ENCODE peak calls at places on chromosome 3, in nine cellular contexts. One of them, this sample, is unnamed.

GRCh38 chr3:138082992-138083386 is 32.4 kb downstream of the DZIP1L start:
- DNase-seq in T1000: no peak
- DNase-seq in progenitor cell of endocrine pancreas: no peak
- DNase-seq in stimulated activated CD4-positive, alpha-beta T cell treated with anti-CD3 and anti-CD28 coated beads, TNF-alpha, amount 100 ng/mL, for 1 hour: no peak
- DNase-seq in non-pigmented ciliary epithelial cell: no peak
- DNase-seq in astrocyte: peak; percentile 54
- DNase-seq in activated effector memory CD4-positive, alpha-beta T cell treated with Interleukin-2 at 50 U/mL for 16 hours: no peak
- DNase-seq in stimulated activated naive B cell treated with anti-CD40 and anti-IgM and Interleukin-4, amounts not matched to agents 10 μg/mL and 1 μg/mL and 100 μg/mL, for 72 hours: no peak
- DNase-seq in activated T-cell treated with anti-CD3 and anti-CD28 coated beads, Interleukin-2, amount 50 U/mL, for 72 hours: no peak
- DNase-seq in this sample: no peak

GRCh38 chr3:63557912-63558311 is 94.6 kb upstream of the SNTN start:
- DNase-seq in T1000: no peak
- DNase-seq in progenitor cell of endocrine pancreas: no peak
- DNase-seq in stimulated activated CD4-positive, alpha-beta T cell treated with anti-CD3 and anti-CD28 coated beads, TNF-alpha, amount 100 ng/mL, for 1 hour: no peak
- DNase-seq in non-pigmented ciliary epithelial cell: no peak
- DNase-seq in astrocyte: no peak
- DNase-seq in activated effector memory CD4-positive, alpha-beta T cell treated with Interleukin-2 at 50 U/mL for 16 hours: no peak
- DNase-seq in stimulated activated naive B cell treated with anti-CD40 and anti-IgM and Interleukin-4, amounts not matched to agents 10 μg/mL and 1 μg/mL and 100 μg/mL, for 72 hours: no peak
- DNase-seq in activated T-cell treated with anti-CD3 and anti-CD28 coated beads, Interleukin-2, amount 50 U/mL, for 72 hours: no peak
- DNase-seq in this sample: peak; percentile 4

GRCh38 chr3:133994166-133994910 is 35.4 kb downstream of the SLCO2A1 start:
- DNase-seq in T1000: no peak
- DNase-seq in progenitor cell of endocrine pancreas: no peak
- DNase-seq in stimulated activated CD4-positive, alpha-beta T cell treated with anti-CD3 and anti-CD28 coated beads, TNF-alpha, amount 100 ng/mL, for 1 hour: no peak
- DNase-seq in non-pigmented ciliary epithelial cell: no peak
- DNase-seq in astrocyte: no peak
- DNase-seq in activated effector memory CD4-positive, alpha-beta T cell treated with Interleukin-2 at 50 U/mL for 16 hours: no peak
- DNase-seq in stimulated activated naive B cell treated with anti-CD40 and anti-IgM and Interleukin-4, amounts not matched to agents 10 μg/mL and 1 μg/mL and 100 μg/mL, for 72 hours: no peak
- DNase-seq in activated T-cell treated with anti-CD3 and anti-CD28 coated beads, Interleukin-2, amount 50 U/mL, for 72 hours: no peak
- DNase-seq in this sample: no peak

GRCh38 chr3:71258116-71258515 is 325.4 kb downstream of the FOXP1 start:
- DNase-seq in T1000: no peak
- DNase-seq in progenitor cell of endocrine pancreas: no peak
- DNase-seq in stimulated activated CD4-positive, alpha-beta T cell treated with anti-CD3 and anti-CD28 coated beads, TNF-alpha, amount 100 ng/mL, for 1 hour: no peak
- DNase-seq in non-pigmented ciliary epithelial cell: peak; percentile 70
- DNase-seq in astrocyte: peak; percentile 96
- DNase-seq in activated effector memory CD4-positive, alpha-beta T cell treated with Interleukin-2 at 50 U/mL for 16 hours: no peak
- DNase-seq in stimulated activated naive B cell treated with anti-CD40 and anti-IgM and Interleukin-4, amounts not matched to agents 10 μg/mL and 1 μg/mL and 100 μg/mL, for 72 hours: no peak
- DNase-seq in activated T-cell treated with anti-CD3 and anti-CD28 coated beads, Interleukin-2, amount 50 U/mL, for 72 hours: no peak
- DNase-seq in this sample: no peak

GRCh38 chr3:42179110-42179725 is 86.8 kb downstream of the CCK start:
- DNase-seq in T1000: peak; percentile 63
- DNase-seq in progenitor cell of endocrine pancreas: no peak
- DNase-seq in stimulated activated CD4-positive, alpha-beta T cell treated with anti-CD3 and anti-CD28 coated beads, TNF-alpha, amount 100 ng/mL, for 1 hour: no peak
- DNase-seq in non-pigmented ciliary epithelial cell: peak; percentile 81
- DNase-seq in astrocyte: peak; percentile 94
- DNase-seq in activated effector memory CD4-positive, alpha-beta T cell treated with Interleukin-2 at 50 U/mL for 16 hours: no peak
- DNase-seq in stimulated activated naive B cell treated with anti-CD40 and anti-IgM and Interleukin-4, amounts not matched to agents 10 μg/mL and 1 μg/mL and 100 μg/mL, for 72 hours: no peak
- DNase-seq in activated T-cell treated with anti-CD3 and anti-CD28 coated beads, Interleukin-2, amount 50 U/mL, for 72 hours: no peak
- DNase-seq in this sample: no peak

GRCh38 chr3:146256851-146257486 is 6.1 kb upstream of the PLSCR4 start:
- DNase-seq in T1000: no peak
- DNase-seq in progenitor cell of endocrine pancreas: no peak
- DNase-seq in stimulated activated CD4-positive, alpha-beta T cell treated with anti-CD3 and anti-CD28 coated beads, TNF-alpha, amount 100 ng/mL, for 1 hour: no peak
- DNase-seq in non-pigmented ciliary epithelial cell: no peak
- DNase-seq in astrocyte: peak; percentile 49
- DNase-seq in activated effector memory CD4-positive, alpha-beta T cell treated with Interleukin-2 at 50 U/mL for 16 hours: no peak
- DNase-seq in stimulated activated naive B cell treated with anti-CD40 and anti-IgM and Interleukin-4, amounts not matched to agents 10 μg/mL and 1 μg/mL and 100 μg/mL, for 72 hours: no peak
- DNase-seq in activated T-cell treated with anti-CD3 and anti-CD28 coated beads, Interleukin-2, amount 50 U/mL, for 72 hours: no peak
- DNase-seq in this sample: no peak

GRCh38 chr3:196624008-196624790 is 15.3 kb upstream of the NRROS start:
- DNase-seq in T1000: no peak
- DNase-seq in progenitor cell of endocrine pancreas: no peak
- DNase-seq in stimulated activated CD4-positive, alpha-beta T cell treated with anti-CD3 and anti-CD28 coated beads, TNF-alpha, amount 100 ng/mL, for 1 hour: no peak
- DNase-seq in non-pigmented ciliary epithelial cell: no peak
- DNase-seq in astrocyte: no peak
- DNase-seq in activated effector memory CD4-positive, alpha-beta T cell treated with Interleukin-2 at 50 U/mL for 16 hours: no peak
- DNase-seq in stimulated activated naive B cell treated with anti-CD40 and anti-IgM and Interleukin-4, amounts not matched to agents 10 μg/mL and 1 μg/mL and 100 μg/mL, for 72 hours: peak; percentile 56
- DNase-seq in activated T-cell treated with anti-CD3 and anti-CD28 coated beads, Interleukin-2, amount 50 U/mL, for 72 hours: peak; percentile 50
- DNase-seq in this sample: peak; percentile 59

GRCh38 chr3:94909726-94910125 is 846.9 kb downstream of the NSUN3 start:
- DNase-seq in T1000: no peak
- DNase-seq in progenitor cell of endocrine pancreas: no peak
- DNase-seq in stimulated activated CD4-positive, alpha-beta T cell treated with anti-CD3 and anti-CD28 coated beads, TNF-alpha, amount 100 ng/mL, for 1 hour: no peak
- DNase-seq in non-pigmented ciliary epithelial cell: no peak
- DNase-seq in astrocyte: no peak
- DNase-seq in activated effector memory CD4-positive, alpha-beta T cell treated with Interleukin-2 at 50 U/mL for 16 hours: no peak
- DNase-seq in stimulated activated naive B cell treated with anti-CD40 and anti-IgM and Interleukin-4, amounts not matched to agents 10 μg/mL and 1 μg/mL and 100 μg/mL, for 72 hours: no peak
- DNase-seq in activated T-cell treated with anti-CD3 and anti-CD28 coated beads, Interleukin-2, amount 50 U/mL, for 72 hours: no peak
- DNase-seq in this sample: no peak

GRCh38 chr3:48595526-48596121 is 495 bp upstream of the COL7A1 start:
- DNase-seq in T1000: peak; percentile 98
- DNase-seq in progenitor cell of endocrine pancreas: no peak
- DNase-seq in stimulated activated CD4-positive, alpha-beta T cell treated with anti-CD3 and anti-CD28 coated beads, TNF-alpha, amount 100 ng/mL, for 1 hour: no peak
- DNase-seq in non-pigmented ciliary epithelial cell: peak; percentile 79
- DNase-seq in astrocyte: peak; percentile 77
- DNase-seq in activated effector memory CD4-positive, alpha-beta T cell treated with Interleukin-2 at 50 U/mL for 16 hours: no peak
- DNase-seq in stimulated activated naive B cell treated with anti-CD40 and anti-IgM and Interleukin-4, amounts not matched to agents 10 μg/mL and 1 μg/mL and 100 μg/mL, for 72 hours: no peak
- DNase-seq in activated T-cell treated with anti-CD3 and anti-CD28 coated beads, Interleukin-2, amount 50 U/mL, for 72 hours: peak; percentile 33
- DNase-seq in this sample: no peak

GRCh38 chr3:41053220-41053619 is 146.1 kb upstream of the CTNNB1 start:
- DNase-seq in T1000: no peak
- DNase-seq in progenitor cell of endocrine pancreas: no peak
- DNase-seq in stimulated activated CD4-positive, alpha-beta T cell treated with anti-CD3 and anti-CD28 coated beads, TNF-alpha, amount 100 ng/mL, for 1 hour: no peak
- DNase-seq in non-pigmented ciliary epithelial cell: no peak
- DNase-seq in astrocyte: no peak
- DNase-seq in activated effector memory CD4-positive, alpha-beta T cell treated with Interleukin-2 at 50 U/mL for 16 hours: no peak
- DNase-seq in stimulated activated naive B cell treated with anti-CD40 and anti-IgM and Interleukin-4, amounts not matched to agents 10 μg/mL and 1 μg/mL and 100 μg/mL, for 72 hours: no peak
- DNase-seq in activated T-cell treated with anti-CD3 and anti-CD28 coated beads, Interleukin-2, amount 50 U/mL, for 72 hours: peak; percentile 59
- DNase-seq in this sample: no peak

GRCh38 chr3:65625310-65625709 is 413.4 kb downstream of the MAGI1 start:
- DNase-seq in T1000: no peak
- DNase-seq in progenitor cell of endocrine pancreas: no peak
- DNase-seq in stimulated activated CD4-positive, alpha-beta T cell treated with anti-CD3 and anti-CD28 coated beads, TNF-alpha, amount 100 ng/mL, for 1 hour: no peak
- DNase-seq in non-pigmented ciliary epithelial cell: no peak
- DNase-seq in astrocyte: no peak
- DNase-seq in activated effector memory CD4-positive, alpha-beta T cell treated with Interleukin-2 at 50 U/mL for 16 hours: no peak
- DNase-seq in stimulated activated naive B cell treated with anti-CD40 and anti-IgM and Interleukin-4, amounts not matched to agents 10 μg/mL and 1 μg/mL and 100 μg/mL, for 72 hours: no peak
- DNase-seq in activated T-cell treated with anti-CD3 and anti-CD28 coated beads, Interleukin-2, amount 50 U/mL, for 72 hours: no peak
- DNase-seq in this sample: no peak

GRCh38 chr3:4166540-4166939 is 136.6 kb upstream of the SETMAR start:
- DNase-seq in T1000: no peak
- DNase-seq in progenitor cell of endocrine pancreas: no peak
- DNase-seq in stimulated activated CD4-positive, alpha-beta T cell treated with anti-CD3 and anti-CD28 coated beads, TNF-alpha, amount 100 ng/mL, for 1 hour: no peak
- DNase-seq in non-pigmented ciliary epithelial cell: no peak
- DNase-seq in astrocyte: no peak
- DNase-seq in activated effector memory CD4-positive, alpha-beta T cell treated with Interleukin-2 at 50 U/mL for 16 hours: no peak
- DNase-seq in stimulated activated naive B cell treated with anti-CD40 and anti-IgM and Interleukin-4, amounts not matched to agents 10 μg/mL and 1 μg/mL and 100 μg/mL, for 72 hours: no peak
- DNase-seq in activated T-cell treated with anti-CD3 and anti-CD28 coated beads, Interleukin-2, amount 50 U/mL, for 72 hours: no peak
- DNase-seq in this sample: no peak

GRCh38 chr3:4043867-4044575 is 244.8 kb downstream of the LRRN1 start:
- DNase-seq in T1000: peak; percentile 27
- DNase-seq in progenitor cell of endocrine pancreas: no peak
- DNase-seq in stimulated activated CD4-positive, alpha-beta T cell treated with anti-CD3 and anti-CD28 coated beads, TNF-alpha, amount 100 ng/mL, for 1 hour: no peak
- DNase-seq in non-pigmented ciliary epithelial cell: no peak
- DNase-seq in astrocyte: peak; percentile 3
- DNase-seq in activated effector memory CD4-positive, alpha-beta T cell treated with Interleukin-2 at 50 U/mL for 16 hours: no peak
- DNase-seq in stimulated activated naive B cell treated with anti-CD40 and anti-IgM and Interleukin-4, amounts not matched to agents 10 μg/mL and 1 μg/mL and 100 μg/mL, for 72 hours: no peak
- DNase-seq in activated T-cell treated with anti-CD3 and anti-CD28 coated beads, Interleukin-2, amount 50 U/mL, for 72 hours: no peak
- DNase-seq in this sample: no peak